ENCODE peak calls at places on chromosomes 1 and 21, in six cellular contexts. R is left ventricle myocardium inferior, T is GM23248, K is stomach, H is ovary, F is breast epithelium. S is an unnamed sample. For H3K9me3, the result is how much of the 10 kb centered on the place peaks cover.

GRCh38 chr1:201466492-201466891 is 2.5 kb downstream of the PHLDA3 start:
- DNase-seq in R (no peak), T (peak), K (peak), H (no peak), F (no peak), S (no peak)

GRCh38 chr1:111332190-111332589 is 41.5 kb downstream of the CHIA start:
- DNase-seq in R (no peak), T (no peak), K (no peak), H (no peak), F (no peak), S (no peak)

GRCh38 chr1:90201467-90202358 is 206.8 kb downstream of the ZNF326 start:
- DNase-seq in R (no peak), T (peak), K (peak), H (no peak), F (no peak), S (no peak)

GRCh38 chr1:107251083-107251482 is 110.2 kb downstream of the NTNG1 start:
- DNase-seq in R (no peak), T (no peak), K (no peak), H (no peak), F (no peak), S (no peak)

GRCh38 chr1:178345821-178346220 is 150.9 kb downstream of the CLEC20A start:
- DNase-seq in R (no peak), T (peak), K (no peak), H (no peak), F (no peak), S (no peak)

GRCh38 chr1:31259746-31260145 is 20.1 kb upstream of the NKAIN1 start:
- DNase-seq in R (no peak), T (no peak), K (no peak), H (no peak), F (no peak), S (no peak)

GRCh38 chr1:98049370-98050115 is 128.7 kb upstream of the DPYD start:
- DNase-seq in R (no peak), T (peak), K (peak), H (no peak), F (no peak), S (no peak)

GRCh38 chr1:181090653-181091126 is 2.2 kb downstream of the IER5 start:
- DNase-seq in R (no peak), T (peak), K (no peak), H (no peak), F (no peak), S (no peak)

GRCh38 chr1:19421365-19421764 is 64.0 kb downstream of the CAPZB start:
- DNase-seq in R (no peak), T (no peak), K (no peak), H (no peak), F (no peak), S (no peak)

GRCh38 chr1:19420606-19421005 is 64.7 kb downstream of the CAPZB start:
- DNase-seq in R (no peak), T (no peak), K (no peak), H (no peak), F (no peak), S (no peak)

GRCh38 chr1:19425643-19426245 is 59.6 kb downstream of the CAPZB start:
- DNase-seq in R (no peak), T (no peak), K (no peak), H (no peak), F (no peak), S (no peak)

GRCh38 chr1:19424651-19425570 is 60.4 kb downstream of the CAPZB start:
- DNase-seq in R (no peak), T (no peak), K (no peak), H (no peak), F (no peak), S (no peak)

GRCh38 chr1:19423130-19423529 is 62.2 kb downstream of the CAPZB start:
- DNase-seq in R (no peak), T (peak), K (no peak), H (no peak), F (no peak), S (no peak)
- H3K27ac ChIP-seq in R (peak), T (peak), K (peak), H (peak), F (peak), S (no peak)

DNA sequence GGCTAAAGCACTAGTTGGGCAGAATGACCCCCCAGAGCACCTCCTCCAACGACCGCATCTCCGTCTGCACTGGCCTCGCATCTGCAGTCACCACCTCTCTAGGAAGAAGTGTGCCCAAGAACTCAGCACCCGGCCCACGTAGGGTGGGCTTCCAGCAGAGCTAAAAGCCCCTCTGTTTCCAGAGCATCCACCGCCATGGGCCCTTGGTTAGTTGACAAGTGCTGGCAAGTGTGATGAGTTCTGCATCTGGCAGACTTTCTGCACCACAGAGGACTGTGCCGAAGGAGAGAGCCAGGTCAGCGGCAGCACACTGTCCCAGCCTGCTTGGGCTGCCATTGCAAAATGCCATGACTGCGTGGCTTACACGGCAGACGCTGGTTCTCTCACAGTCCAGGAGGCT is 76.4 kb upstream of the COL6A1 start:
- DNase-seq in R (no peak), T (no peak), K (no peak), H (no peak), F (no peak), S (no peak)
- H3K4me3 ChIP-seq in R (no peak), T (no peak), K (no peak), H (no peak), F (no peak), S (no peak)

GRCh38 chr1:5651496-5651895 is 340.7 kb downstream of the NPHP4 start:
- DNase-seq in R (no peak), T (no peak), K (no peak), H (no peak), F (no peak), S (no peak)
- H3K9me3 ChIP-seq in R (under half), T (under half), K (under half), H (under half), F (under half), S (under half)

DNA sequence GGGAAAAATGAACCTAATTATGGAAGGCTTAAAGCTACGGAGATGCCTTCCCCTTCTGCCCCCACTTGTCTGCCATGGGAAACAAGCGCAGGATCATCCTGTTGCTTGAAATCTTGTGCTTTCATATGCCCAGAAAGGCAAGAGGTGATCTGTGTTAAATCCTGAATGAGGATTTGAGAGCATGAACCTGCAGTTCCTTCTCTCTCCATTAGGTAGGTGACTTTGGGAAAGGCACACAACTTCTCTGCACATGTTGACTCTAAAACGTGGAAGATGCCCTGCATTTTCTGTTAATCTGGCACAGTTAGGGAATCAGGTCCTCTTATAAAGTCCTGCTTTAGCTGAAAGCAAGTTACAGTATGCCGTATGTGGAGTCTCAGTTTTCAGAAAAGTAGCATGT is 46.6 kb upstream of the MTR start:
- DNase-seq in R (no peak), T (peak), K (no peak), H (no peak), F (no peak), S (no peak)
- H3K27ac ChIP-seq in R (peak), T (no peak), K (no peak), H (no peak), F (no peak), S (no peak)

GRCh38 chr1:5640845-5641244 is 351.4 kb downstream of the NPHP4 start:
- DNase-seq in R (no peak), T (no peak), K (peak), H (no peak), F (no peak), S (no peak)
- H3K4me3 ChIP-seq in R (no peak), T (no peak), K (no peak), H (no peak), F (no peak), S (no peak)